ENCODE peak calls at places on chromosome 7, in ten cellular contexts. One of them, this sample, is unnamed.
A peak's percentile ranks its signal among the peaks of the same experiment; 100 is the strongest.

GRCh38 chr7:71184136-71184535 is 52.2 kb downstream of the GALNT17 start:
- DNase-seq in neural crest cell: no peak
- DNase-seq in Peyer's patch: no peak
- DNase-seq in A549: no peak
- DNase-seq in BE2C: no peak
- DNase-seq in stimulated activated naive CD4-positive, alpha-beta T cell: peak; percentile 0
- DNase-seq in B cell: no peak
- DNase-seq in uterus: no peak
- DNase-seq in activated naive CD4-positive, alpha-beta T cell treated with anti-CD3 and anti-CD28 coated beads for 36 hours: no peak
- DNase-seq in naive thymus-derived CD8-positive, alpha-beta T cell: no peak
- DNase-seq in this sample: no peak

GRCh38 chr7:289756-290553 is at the start of gene FOXL3:
- DNase-seq in stimulated activated naive CD4-positive, alpha-beta T cell: no peak
- DNase-seq in naive thymus-derived CD8-positive, alpha-beta T cell: no peak
- DNase-seq in B cell: no peak
- DNase-seq in activated naive CD4-positive, alpha-beta T cell treated with anti-CD3 and anti-CD28 coated beads for 36 hours: no peak
- DNase-seq in A549: no peak
- DNase-seq in Peyer's patch: no peak
- DNase-seq in uterus: no peak
- DNase-seq in neural crest cell: no peak
- DNase-seq in BE2C: no peak
- DNase-seq in this sample: no peak

GRCh38 chr7:35519971-35520809 is 174.7 kb downstream of the HERPUD2 start:
- DNase-seq in uterus: peak; percentile 55
- DNase-seq in A549: peak; percentile 71
- DNase-seq in stimulated activated naive CD4-positive, alpha-beta T cell: peak; percentile 5
- DNase-seq in activated naive CD4-positive, alpha-beta T cell treated with anti-CD3 and anti-CD28 coated beads for 36 hours: peak; percentile 73
- DNase-seq in B cell: peak; percentile 49
- DNase-seq in Peyer's patch: peak; percentile 26
- DNase-seq in neural crest cell: peak; percentile 80
- DNase-seq in naive thymus-derived CD8-positive, alpha-beta T cell: peak; percentile 45
- DNase-seq in BE2C: peak; percentile 80
- DNase-seq in this sample: peak; percentile 77

GRCh38 chr7:13312327-13312726 is 624.9 kb downstream of the ARL4A start:
- DNase-seq in naive thymus-derived CD8-positive, alpha-beta T cell: no peak
- DNase-seq in B cell: no peak
- DNase-seq in BE2C: peak; percentile 25
- DNase-seq in uterus: no peak
- DNase-seq in activated naive CD4-positive, alpha-beta T cell treated with anti-CD3 and anti-CD28 coated beads for 36 hours: peak; percentile 7
- DNase-seq in Peyer's patch: no peak
- DNase-seq in neural crest cell: peak; percentile 9
- DNase-seq in A549: peak; percentile 19
- DNase-seq in stimulated activated naive CD4-positive, alpha-beta T cell: no peak
- DNase-seq in this sample: peak; percentile 39

GRCh38 chr7:117169907-117170306 is 153.0 kb downstream of the WNT2 start:
- DNase-seq in neural crest cell: no peak
- DNase-seq in B cell: no peak
- DNase-seq in stimulated activated naive CD4-positive, alpha-beta T cell: no peak
- DNase-seq in Peyer's patch: no peak
- DNase-seq in BE2C: no peak
- DNase-seq in uterus: no peak
- DNase-seq in A549: peak; percentile 47
- DNase-seq in activated naive CD4-positive, alpha-beta T cell treated with anti-CD3 and anti-CD28 coated beads for 36 hours: no peak
- DNase-seq in naive thymus-derived CD8-positive, alpha-beta T cell: no peak
- DNase-seq in this sample: no peak

GRCh38 chr7:131895541-131896173 is 339.2 kb upstream of the PODXL start:
- DNase-seq in A549: peak; percentile 85
- DNase-seq in neural crest cell: no peak
- DNase-seq in naive thymus-derived CD8-positive, alpha-beta T cell: no peak
- DNase-seq in activated naive CD4-positive, alpha-beta T cell treated with anti-CD3 and anti-CD28 coated beads for 36 hours: no peak
- DNase-seq in uterus: no peak
- DNase-seq in stimulated activated naive CD4-positive, alpha-beta T cell: no peak
- DNase-seq in Peyer's patch: no peak
- DNase-seq in BE2C: no peak
- DNase-seq in B cell: no peak
- DNase-seq in this sample: no peak

GRCh38 chr7:25025218-25025671 is 45.3 kb upstream of the OSBPL3 start:
- DNase-seq in activated naive CD4-positive, alpha-beta T cell treated with anti-CD3 and anti-CD28 coated beads for 36 hours: no peak
- DNase-seq in naive thymus-derived CD8-positive, alpha-beta T cell: no peak
- DNase-seq in Peyer's patch: no peak
- DNase-seq in B cell: no peak
- DNase-seq in A549: peak; percentile 61
- DNase-seq in stimulated activated naive CD4-positive, alpha-beta T cell: no peak
- DNase-seq in uterus: no peak
- DNase-seq in neural crest cell: no peak
- DNase-seq in BE2C: no peak
- DNase-seq in this sample: peak; percentile 89

GRCh38 chr7:30789334-30789711 is 18.1 kb downstream of the MINDY4 start:
- DNase-seq in B cell: no peak
- DNase-seq in activated naive CD4-positive, alpha-beta T cell treated with anti-CD3 and anti-CD28 coated beads for 36 hours: no peak
- DNase-seq in BE2C: no peak
- DNase-seq in A549: no peak
- DNase-seq in naive thymus-derived CD8-positive, alpha-beta T cell: no peak
- DNase-seq in neural crest cell: no peak
- DNase-seq in Peyer's patch: no peak
- DNase-seq in uterus: no peak
- DNase-seq in stimulated activated naive CD4-positive, alpha-beta T cell: no peak
- DNase-seq in this sample: no peak

GRCh38 chr7:158076656-158077055 is 511.0 kb downstream of the PTPRN2 start:
- DNase-seq in naive thymus-derived CD8-positive, alpha-beta T cell: no peak
- DNase-seq in stimulated activated naive CD4-positive, alpha-beta T cell: no peak
- DNase-seq in uterus: no peak
- DNase-seq in neural crest cell: no peak
- DNase-seq in BE2C: no peak
- DNase-seq in B cell: no peak
- DNase-seq in activated naive CD4-positive, alpha-beta T cell treated with anti-CD3 and anti-CD28 coated beads for 36 hours: no peak
- DNase-seq in A549: no peak
- DNase-seq in Peyer's patch: no peak
- DNase-seq in this sample: no peak

GRCh38 chr7:78197447-78197846 is 398.9 kb downstream of the PHTF2 start:
- DNase-seq in A549: no peak
- DNase-seq in B cell: no peak
- DNase-seq in naive thymus-derived CD8-positive, alpha-beta T cell: no peak
- DNase-seq in neural crest cell: no peak
- DNase-seq in uterus: no peak
- DNase-seq in activated naive CD4-positive, alpha-beta T cell treated with anti-CD3 and anti-CD28 coated beads for 36 hours: no peak
- DNase-seq in BE2C: no peak
- DNase-seq in stimulated activated naive CD4-positive, alpha-beta T cell: no peak
- DNase-seq in Peyer's patch: no peak
- DNase-seq in this sample: no peak

GRCh38 chr7:116500071-116500853 is 724 bp downstream of the CAV2 start:
- DNase-seq in Peyer's patch: no peak
- DNase-seq in naive thymus-derived CD8-positive, alpha-beta T cell: no peak
- DNase-seq in B cell: no peak
- DNase-seq in BE2C: no peak
- DNase-seq in uterus: no peak
- DNase-seq in A549: peak; percentile 63
- DNase-seq in neural crest cell: peak; percentile 14
- DNase-seq in activated naive CD4-positive, alpha-beta T cell treated with anti-CD3 and anti-CD28 coated beads for 36 hours: peak; percentile 63
- DNase-seq in stimulated activated naive CD4-positive, alpha-beta T cell: no peak
- DNase-seq in this sample: no peak

GRCh38 chr7:50276446-50276845 is 28.1 kb upstream of the IKZF1 start:
- DNase-seq in uterus: no peak
- DNase-seq in A549: no peak
- DNase-seq in neural crest cell: no peak
- DNase-seq in Peyer's patch: no peak
- DNase-seq in naive thymus-derived CD8-positive, alpha-beta T cell: no peak
- DNase-seq in B cell: no peak
- DNase-seq in BE2C: no peak
- DNase-seq in stimulated activated naive CD4-positive, alpha-beta T cell: no peak
- DNase-seq in activated naive CD4-positive, alpha-beta T cell treated with anti-CD3 and anti-CD28 coated beads for 36 hours: no peak
- DNase-seq in this sample: no peak

GRCh38 chr7:158248816-158249215 is 338.8 kb downstream of the PTPRN2 start:
- DNase-seq in uterus: no peak
- DNase-seq in stimulated activated naive CD4-positive, alpha-beta T cell: no peak
- DNase-seq in neural crest cell: no peak
- DNase-seq in activated naive CD4-positive, alpha-beta T cell treated with anti-CD3 and anti-CD28 coated beads for 36 hours: no peak
- DNase-seq in BE2C: no peak
- DNase-seq in B cell: peak; percentile 1
- DNase-seq in Peyer's patch: no peak
- DNase-seq in naive thymus-derived CD8-positive, alpha-beta T cell: no peak
- DNase-seq in A549: no peak
- DNase-seq in this sample: no peak

GRCh38 chr7:57412168-57412567 is 37.8 kb upstream of the ZNF716 start:
- DNase-seq in activated naive CD4-positive, alpha-beta T cell treated with anti-CD3 and anti-CD28 coated beads for 36 hours: no peak
- DNase-seq in B cell: no peak
- DNase-seq in BE2C: no peak
- DNase-seq in A549: no peak
- DNase-seq in Peyer's patch: no peak
- DNase-seq in naive thymus-derived CD8-positive, alpha-beta T cell: no peak
- DNase-seq in uterus: no peak
- DNase-seq in stimulated activated naive CD4-positive, alpha-beta T cell: no peak
- DNase-seq in neural crest cell: no peak
- DNase-seq in this sample: no peak

GRCh38 chr7:122803851-122804250 is 82.4 kb downstream of the CADPS2 start:
- DNase-seq in A549: no peak
- DNase-seq in Peyer's patch: no peak
- DNase-seq in B cell: no peak
- DNase-seq in uterus: no peak
- DNase-seq in stimulated activated naive CD4-positive, alpha-beta T cell: no peak
- DNase-seq in neural crest cell: no peak
- DNase-seq in naive thymus-derived CD8-positive, alpha-beta T cell: no peak
- DNase-seq in activated naive CD4-positive, alpha-beta T cell treated with anti-CD3 and anti-CD28 coated beads for 36 hours: no peak
- DNase-seq in BE2C: no peak
- DNase-seq in this sample: no peak

GRCh38 chr7:133344275-133344674 is 91.4 kb downstream of the EXOC4 start:
- DNase-seq in Peyer's patch: no peak
- DNase-seq in naive thymus-derived CD8-positive, alpha-beta T cell: no peak
- DNase-seq in neural crest cell: no peak
- DNase-seq in B cell: no peak
- DNase-seq in BE2C: no peak
- DNase-seq in activated naive CD4-positive, alpha-beta T cell treated with anti-CD3 and anti-CD28 coated beads for 36 hours: no peak
- DNase-seq in uterus: no peak
- DNase-seq in stimulated activated naive CD4-positive, alpha-beta T cell: no peak
- DNase-seq in A549: no peak
- DNase-seq in this sample: no peak

GRCh38 chr7:137658194-137658900 is 188.4 kb downstream of the DGKI start:
- DNase-seq in Peyer's patch: no peak
- DNase-seq in BE2C: no peak
- DNase-seq in uterus: no peak
- DNase-seq in A549: no peak
- DNase-seq in B cell: no peak
- DNase-seq in stimulated activated naive CD4-positive, alpha-beta T cell: no peak
- DNase-seq in activated naive CD4-positive, alpha-beta T cell treated with anti-CD3 and anti-CD28 coated beads for 36 hours: no peak
- DNase-seq in neural crest cell: no peak
- DNase-seq in naive thymus-derived CD8-positive, alpha-beta T cell: no peak
- DNase-seq in this sample: no peak

GRCh38 chr7:48084727-48085432 is 4.2 kb upstream of the UPP1 start:
- DNase-seq in BE2C: peak; percentile 81
- DNase-seq in neural crest cell: no peak
- DNase-seq in Peyer's patch: peak; percentile 71
- DNase-seq in A549: peak; percentile 94
- DNase-seq in naive thymus-derived CD8-positive, alpha-beta T cell: no peak
- DNase-seq in activated naive CD4-positive, alpha-beta T cell treated with anti-CD3 and anti-CD28 coated beads for 36 hours: peak; percentile 90
- DNase-seq in uterus: peak; percentile 76
- DNase-seq in B cell: no peak
- DNase-seq in stimulated activated naive CD4-positive, alpha-beta T cell: no peak
- DNase-seq in this sample: peak; percentile 66

GRCh38 chr7:158595068-158595467 is 7.4 kb upstream of the PTPRN2 start:
- DNase-seq in naive thymus-derived CD8-positive, alpha-beta T cell: no peak
- DNase-seq in stimulated activated naive CD4-positive, alpha-beta T cell: no peak
- DNase-seq in uterus: no peak
- DNase-seq in A549: peak; percentile 26
- DNase-seq in neural crest cell: no peak
- DNase-seq in BE2C: no peak
- DNase-seq in activated naive CD4-positive, alpha-beta T cell treated with anti-CD3 and anti-CD28 coated beads for 36 hours: no peak
- DNase-seq in Peyer's patch: no peak
- DNase-seq in B cell: no peak
- DNase-seq in this sample: no peak

GRCh38 chr7:54964136-54964535 is 54.7 kb upstream of the EGFR start:
- DNase-seq in A549: no peak
- DNase-seq in Peyer's patch: no peak
- DNase-seq in BE2C: no peak
- DNase-seq in activated naive CD4-positive, alpha-beta T cell treated with anti-CD3 and anti-CD28 coated beads for 36 hours: no peak
- DNase-seq in neural crest cell: no peak
- DNase-seq in B cell: no peak
- DNase-seq in uterus: no peak
- DNase-seq in naive thymus-derived CD8-positive, alpha-beta T cell: no peak
- DNase-seq in stimulated activated naive CD4-positive, alpha-beta T cell: no peak
- DNase-seq in this sample: no peak